ENCODE peak calls at places on chromosomes 4 and X, in five cellular contexts. One of them, this sample, is unnamed.

GRCh38 chr4:88008624-88009235 is 1.3 kb downstream of the PKD2 start:
- DNase-seq in adrenal gland: no peak
- DNase-seq in hepatocyte: no peak
- DNase-seq in upper lobe of left lung: no peak
- DNase-seq in lung: no peak
- DNase-seq in this sample: no peak

GRCh38 chr4:15665738-15666365 is 10.7 kb upstream of the FBXL5 start:
- DNase-seq in lung: no peak
- DNase-seq in adrenal gland: no peak
- DNase-seq in hepatocyte: peak; percentile 21
- DNase-seq in upper lobe of left lung: no peak
- DNase-seq in this sample: no peak

GRCh38 chrX:71177327-71177726 is 32.7 kb downstream of the NLGN3 start:
- DNase-seq in adrenal gland: peak; percentile 63
- DNase-seq in lung: no peak
- DNase-seq in hepatocyte: no peak
- DNase-seq in upper lobe of left lung: no peak
- DNase-seq in this sample: no peak

GRCh38 chr4:135464311-135464710 is 1262.7 kb upstream of the PABPC4L start:
- DNase-seq in adrenal gland: no peak
- DNase-seq in upper lobe of left lung: no peak
- DNase-seq in lung: no peak
- DNase-seq in hepatocyte: no peak
- DNase-seq in this sample: no peak

GRCh38 chrX:53794181-53794580 is 107.7 kb upstream of the HUWE1 start:
- DNase-seq in lung: no peak
- DNase-seq in adrenal gland: no peak
- DNase-seq in hepatocyte: no peak
- DNase-seq in upper lobe of left lung: no peak
- DNase-seq in this sample: no peak

GRCh38 chrX:55716937-55717336 is 612 bp upstream of the RRAGB start:
- DNase-seq in hepatocyte: no peak
- DNase-seq in adrenal gland: no peak
- DNase-seq in upper lobe of left lung: no peak
- DNase-seq in lung: no peak
- DNase-seq in this sample: no peak

GRCh38 chrX:119222932-119223331 is 13.2 kb upstream of the PGRMC1 start:
- DNase-seq in hepatocyte: no peak
- DNase-seq in upper lobe of left lung: peak; percentile 54
- DNase-seq in lung: no peak
- DNase-seq in adrenal gland: no peak
- DNase-seq in this sample: no peak

GRCh38 chr4:141684785-141685184 is 48.4 kb downstream of the IL15 start:
- DNase-seq in hepatocyte: no peak
- DNase-seq in lung: no peak
- DNase-seq in upper lobe of left lung: no peak
- DNase-seq in adrenal gland: no peak
- DNase-seq in this sample: no peak

GRCh38 chr4:99405433-99406115 is 29.6 kb downstream of the ADH7 start:
- DNase-seq in upper lobe of left lung: no peak
- DNase-seq in adrenal gland: peak; percentile 57
- DNase-seq in lung: peak; percentile 74
- DNase-seq in hepatocyte: peak; percentile 87
- DNase-seq in this sample: peak; percentile 70

GRCh38 chr4:152999376-153000067 is 63.4 kb downstream of the FHDC1 start:
- DNase-seq in upper lobe of left lung: no peak
- DNase-seq in adrenal gland: no peak
- DNase-seq in hepatocyte: no peak
- DNase-seq in lung: no peak
- DNase-seq in this sample: no peak

GRCh38 chr4:141580523-141580922 is 55.9 kb upstream of the IL15 start:
- DNase-seq in lung: no peak
- DNase-seq in hepatocyte: no peak
- DNase-seq in adrenal gland: no peak
- DNase-seq in upper lobe of left lung: no peak
- DNase-seq in this sample: no peak

GRCh38 chrX:123731987-123732678 is 719 bp downstream of the THOC2 start:
- DNase-seq in hepatocyte: peak; percentile 41
- DNase-seq in lung: peak; percentile 28
- DNase-seq in upper lobe of left lung: peak; percentile 77
- DNase-seq in adrenal gland: no peak
- DNase-seq in this sample: no peak

DNA sequence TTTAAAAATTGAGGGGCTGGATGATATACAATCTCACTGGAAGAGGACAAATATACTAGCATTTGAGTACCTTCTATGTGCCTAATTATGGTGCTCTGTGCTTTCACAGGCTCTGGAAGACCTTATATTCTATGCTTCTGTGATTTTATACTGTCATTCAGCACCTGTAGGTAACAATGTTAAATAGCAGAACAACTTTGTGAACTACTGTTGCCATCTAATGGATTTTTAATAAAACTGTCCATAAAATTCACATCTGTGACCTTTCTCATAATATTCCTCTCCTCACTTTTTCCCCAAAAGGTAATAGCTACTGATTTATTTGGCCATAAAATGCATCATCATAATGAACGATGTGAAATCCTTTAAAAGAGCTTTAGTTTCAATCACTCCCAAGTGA is 21.9 kb downstream of the POU3F4 start:
- DNase-seq in lung: no peak
- DNase-seq in adrenal gland: no peak
- DNase-seq in hepatocyte: no peak
- DNase-seq in upper lobe of left lung: no peak
- DNase-seq in this sample: no peak
- H3K27me3 ChIP-seq in lung: no peaks in the 10 kb centered on the region
- H3K27me3 ChIP-seq in adrenal gland: peaks cover 19% of the 10 kb centered on the region
- H3K27me3 ChIP-seq in hepatocyte: no peaks in the 10 kb centered on the region
- H3K27me3 ChIP-seq in upper lobe of left lung: no peaks in the 10 kb centered on the region
- H3K27me3 ChIP-seq in this sample: no peaks in the 10 kb centered on the region

DNA sequence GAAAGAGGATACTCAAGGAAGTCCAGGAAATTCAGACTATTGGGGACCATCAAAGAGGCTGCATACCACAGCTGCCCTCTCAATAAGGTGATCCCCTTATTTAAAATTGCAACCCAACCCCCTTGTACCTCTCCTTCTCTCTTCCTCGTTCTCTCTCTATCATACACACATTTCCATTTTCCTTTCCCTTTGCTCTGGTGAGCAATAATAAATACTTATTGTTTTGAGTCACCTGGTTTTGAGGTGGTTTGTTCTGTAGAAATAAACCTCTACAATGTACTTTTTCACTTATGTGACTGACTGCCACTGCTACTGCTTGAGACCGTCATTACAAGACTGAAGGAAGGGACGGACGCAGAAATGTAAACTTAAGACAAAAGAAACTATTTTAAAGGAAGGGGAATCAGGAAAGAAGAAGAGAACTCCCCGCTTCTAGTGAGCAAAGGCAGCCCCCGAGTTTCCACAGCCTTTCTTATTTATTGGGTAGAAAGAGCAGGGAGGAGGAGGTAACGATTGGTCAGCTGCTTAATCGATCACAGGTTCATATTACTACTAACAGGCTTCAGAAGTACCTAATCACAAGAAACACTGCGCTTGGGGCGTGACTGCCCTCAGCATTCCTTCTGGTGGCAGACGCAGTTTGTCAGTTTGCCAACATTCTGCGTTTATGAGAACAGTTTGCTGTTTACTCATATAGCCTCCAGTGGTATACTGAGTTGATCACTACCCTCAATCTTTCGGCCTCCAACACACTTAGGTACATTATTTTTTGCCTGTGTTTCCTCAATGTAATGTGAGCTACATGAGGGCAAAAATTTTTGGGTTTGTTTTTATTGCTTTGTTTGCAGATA is 16.9 kb upstream of the TMEM165 start:
- DNase-seq in hepatocyte: no peak
- DNase-seq in lung: peak; percentile 71
- DNase-seq in adrenal gland: no peak
- DNase-seq in upper lobe of left lung: no peak
- DNase-seq in this sample: no peak
- H3K9me3 ChIP-seq in hepatocyte: no peaks in the 10 kb centered on the region
- H3K9me3 ChIP-seq in lung: no peaks in the 10 kb centered on the region
- H3K9me3 ChIP-seq in adrenal gland: no peaks in the 10 kb centered on the region
- H3K9me3 ChIP-seq in upper lobe of left lung: no peaks in the 10 kb centered on the region
- H3K9me3 ChIP-seq in this sample: no peaks in the 10 kb centered on the region

GRCh38 chr4:155638195-155638960 is 28.3 kb upstream of the GUCY1A1 start:
- DNase-seq in upper lobe of left lung: no peak
- DNase-seq in adrenal gland: no peak
- DNase-seq in lung: no peak
- DNase-seq in hepatocyte: no peak
- DNase-seq in this sample: no peak

GRCh38 chr4:155643087-155643486 is 23.6 kb upstream of the GUCY1A1 start:
- DNase-seq in adrenal gland: no peak
- DNase-seq in upper lobe of left lung: no peak
- DNase-seq in lung: no peak
- DNase-seq in hepatocyte: no peak
- DNase-seq in this sample: no peak

DNA sequence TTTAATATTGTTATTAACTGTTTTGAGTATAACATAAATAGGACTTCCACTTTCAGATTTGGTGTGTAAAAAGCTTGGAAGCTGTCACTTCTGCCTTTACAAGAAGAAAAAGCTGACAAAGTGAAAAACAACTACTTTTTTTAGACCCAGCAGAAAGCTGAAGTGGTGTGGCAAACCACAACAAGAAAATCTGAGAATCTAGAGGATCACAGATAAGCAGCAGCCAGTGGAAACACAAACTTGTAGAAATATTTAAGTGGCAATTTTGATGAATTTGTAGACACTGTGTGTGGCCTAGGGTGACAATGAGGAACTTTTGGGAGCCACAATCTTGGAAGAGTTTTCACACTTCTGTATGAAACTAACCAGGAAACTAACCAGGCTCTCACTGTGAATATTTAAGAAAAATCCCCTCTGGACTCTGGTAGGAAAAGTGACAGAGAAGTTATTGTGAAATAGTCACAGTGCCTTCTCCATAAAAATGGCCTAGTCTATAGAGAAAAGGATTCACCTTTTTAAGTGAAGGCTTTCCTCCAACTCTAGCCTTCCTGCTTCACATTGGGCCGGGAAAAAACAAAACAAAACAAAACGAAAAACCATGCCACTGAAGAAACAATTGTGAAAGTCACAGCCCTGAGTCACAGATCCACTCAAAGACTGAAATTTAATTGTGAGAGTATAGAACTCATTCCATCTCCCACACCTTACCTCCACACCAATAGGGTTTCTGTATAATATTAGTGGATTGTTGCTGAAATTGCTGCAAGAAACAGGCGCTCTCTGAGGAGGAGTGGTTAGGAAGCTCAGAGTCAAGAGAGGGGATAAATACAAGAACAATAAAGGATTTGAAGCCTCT is 26.7 kb upstream of the GUCY1A1 start:
- DNase-seq in adrenal gland: no peak
- DNase-seq in hepatocyte: no peak
- DNase-seq in lung: no peak
- DNase-seq in upper lobe of left lung: no peak
- DNase-seq in this sample: no peak
- H3K4me3 ChIP-seq in adrenal gland: no peak overlapping the region
- H3K4me3 ChIP-seq in hepatocyte: no peak overlapping the region
- H3K4me3 ChIP-seq in lung: no peak overlapping the region
- H3K4me3 ChIP-seq in upper lobe of left lung: no peak overlapping the region
- H3K4me3 ChIP-seq in this sample: no peak overlapping the region

GRCh38 chr4:186602978-186603377 is 47.6 kb upstream of the MTNR1A start:
- DNase-seq in lung: no peak
- DNase-seq in adrenal gland: no peak
- DNase-seq in hepatocyte: no peak
- DNase-seq in upper lobe of left lung: no peak
- DNase-seq in this sample: no peak

GRCh38 chr4:186607490-186607889 is 52.1 kb upstream of the MTNR1A start:
- DNase-seq in upper lobe of left lung: no peak
- DNase-seq in lung: no peak
- DNase-seq in hepatocyte: no peak
- DNase-seq in adrenal gland: no peak
- DNase-seq in this sample: no peak

GRCh38 chr4:186605261-186605865 is 50.0 kb upstream of the MTNR1A start:
- DNase-seq in upper lobe of left lung: no peak
- DNase-seq in adrenal gland: no peak
- DNase-seq in hepatocyte: no peak
- DNase-seq in lung: no peak
- DNase-seq in this sample: no peak

GRCh38 chr4:186606593-186606992 is 51.2 kb upstream of the MTNR1A start:
- DNase-seq in hepatocyte: peak; percentile 46
- DNase-seq in lung: no peak
- DNase-seq in upper lobe of left lung: no peak
- DNase-seq in adrenal gland: no peak
- DNase-seq in this sample: no peak

GRCh38 chr4:186604124-186604627 is 48.8 kb upstream of the MTNR1A start:
- DNase-seq in upper lobe of left lung: no peak
- DNase-seq in adrenal gland: no peak
- DNase-seq in lung: no peak
- DNase-seq in hepatocyte: no peak
- DNase-seq in this sample: no peak
- H3K27me3 ChIP-seq in upper lobe of left lung: no peaks in the 10 kb centered on the region
- H3K27me3 ChIP-seq in adrenal gland: no peaks in the 10 kb centered on the region
- H3K27me3 ChIP-seq in lung: no peaks in the 10 kb centered on the region
- H3K27me3 ChIP-seq in hepatocyte: no peaks in the 10 kb centered on the region
- H3K27me3 ChIP-seq in this sample: no peaks in the 10 kb centered on the region

GRCh38 chrX:46678232-46678631 is 80.7 kb downstream of the SLC9A7 start:
- DNase-seq in lung: no peak
- DNase-seq in adrenal gland: no peak
- DNase-seq in upper lobe of left lung: no peak
- DNase-seq in hepatocyte: no peak
- DNase-seq in this sample: no peak

GRCh38 chrX:46683023-46683422 is 75.9 kb downstream of the SLC9A7 start:
- DNase-seq in upper lobe of left lung: no peak
- DNase-seq in adrenal gland: no peak
- DNase-seq in hepatocyte: no peak
- DNase-seq in lung: no peak
- DNase-seq in this sample: no peak

GRCh38 chrX:46676399-46677351 is 82.2 kb downstream of the SLC9A7 start:
- DNase-seq in hepatocyte: no peak
- DNase-seq in adrenal gland: no peak
- DNase-seq in upper lobe of left lung: no peak
- DNase-seq in lung: no peak
- DNase-seq in this sample: no peak

GRCh38 chrX:46686003-46686645 is 72.8 kb downstream of the SLC9A7 start:
- DNase-seq in hepatocyte: peak; percentile 40
- DNase-seq in lung: no peak
- DNase-seq in adrenal gland: peak; percentile 25
- DNase-seq in upper lobe of left lung: no peak
- DNase-seq in this sample: no peak

GRCh38 chrX:46681849-46682248 is 77.1 kb downstream of the SLC9A7 start:
- DNase-seq in hepatocyte: no peak
- DNase-seq in upper lobe of left lung: no peak
- DNase-seq in adrenal gland: no peak
- DNase-seq in lung: no peak
- DNase-seq in this sample: no peak
- H3K9me3 ChIP-seq in hepatocyte: no peaks in the 10 kb centered on the region
- H3K9me3 ChIP-seq in upper lobe of left lung: no peaks in the 10 kb centered on the region
- H3K9me3 ChIP-seq in adrenal gland: no peaks in the 10 kb centered on the region
- H3K9me3 ChIP-seq in lung: no peaks in the 10 kb centered on the region
- H3K9me3 ChIP-seq in this sample: no peaks in the 10 kb centered on the region